ENCODE peak calls at places on chromosomes 7 and 10, in six cellular contexts. One of them, this sample, is unnamed.

GRCh38 chr7:31487476-31487875 is 26.4 kb upstream of the ITPRID1 start:
- DNase-seq in HepG2: no peak
- DNase-seq in GM12878: no peak
- DNase-seq in H1: no peak
- DNase-seq in K562: no peak
- DNase-seq in GM12892: no peak
- DNase-seq in this sample: no peak

GRCh38 chr7:70602135-70602534 is 529.8 kb upstream of the GALNT17 start:
- DNase-seq in GM12878: no peak
- DNase-seq in H1: no peak
- DNase-seq in GM12892: no peak
- DNase-seq in K562: no peak
- DNase-seq in HepG2: no peak
- DNase-seq in this sample: no peak

GRCh38 chr7:155358066-155358947 is 60.6 kb downstream of the INSIG1 start:
- DNase-seq in GM12892: no peak
- DNase-seq in H1: no peak
- DNase-seq in GM12878: no peak
- DNase-seq in K562: no peak
- DNase-seq in HepG2: no peak
- DNase-seq in this sample: no peak

GRCh38 chr10:116840389-116841075 is 8.8 kb upstream of the ENO4 start:
- DNase-seq in K562: no peak
- DNase-seq in GM12892: no peak
- DNase-seq in HepG2: no peak
- DNase-seq in H1: no peak
- DNase-seq in GM12878: no peak
- DNase-seq in this sample: no peak

GRCh38 chr7:87886875-87887274 is 10.6 kb downstream of the DBF4 start:
- DNase-seq in K562: no peak
- DNase-seq in GM12878: no peak
- DNase-seq in GM12892: no peak
- DNase-seq in H1: no peak
- DNase-seq in HepG2: peak
- DNase-seq in this sample: no peak

GRCh38 chr10:19817251-19818046 is 1.2 kb downstream of the PLXDC2 start:
- DNase-seq in HepG2: no peak
- DNase-seq in GM12878: no peak
- DNase-seq in K562: no peak
- DNase-seq in H1: peak
- DNase-seq in GM12892: no peak
- DNase-seq in this sample: no peak

GRCh38 chr10:22894714-22895113 is 33.1 kb upstream of the ARMC3 start:
- DNase-seq in HepG2: no peak
- DNase-seq in H1: no peak
- DNase-seq in GM12878: no peak
- DNase-seq in GM12892: no peak
- DNase-seq in K562: no peak
- DNase-seq in this sample: no peak

GRCh38 chr7:151448261-151449252 is 8.6 kb upstream of the CRYGN start:
- DNase-seq in HepG2: peak
- DNase-seq in K562: peak
- DNase-seq in GM12892: peak
- DNase-seq in H1: no peak
- DNase-seq in GM12878: no peak
- DNase-seq in this sample: peak

GRCh38 chr7:84675633-84676034 is 481.0 kb upstream of the SEMA3A start:
- DNase-seq in HepG2: no peak
- DNase-seq in K562: peak
- DNase-seq in GM12892: no peak
- DNase-seq in GM12878: no peak
- DNase-seq in H1: no peak
- DNase-seq in this sample: no peak

DNA sequence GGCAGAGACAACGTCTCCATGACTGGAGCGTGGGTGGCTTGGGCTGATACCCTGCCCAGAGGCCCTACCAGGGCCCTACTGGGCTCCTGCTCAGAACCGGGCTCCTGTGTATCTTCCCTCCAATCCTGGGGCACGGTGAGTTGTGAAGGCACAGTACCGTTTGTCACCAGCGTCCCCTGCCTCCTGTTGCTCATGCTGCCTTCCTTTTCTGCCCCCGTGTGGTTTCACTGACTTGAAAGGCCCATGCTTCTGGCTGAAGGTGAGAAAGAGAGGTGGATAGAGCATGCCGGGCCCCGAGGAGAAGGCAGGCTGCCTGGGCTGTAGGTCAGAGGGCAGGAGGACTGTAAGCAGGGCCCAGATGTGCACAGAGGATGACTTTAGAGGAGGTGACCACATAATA is 9.1 kb upstream of the DMBT1 start:
- DNase-seq in K562: no peak
- DNase-seq in GM12878: no peak
- DNase-seq in GM12892: no peak
- DNase-seq in HepG2: peak
- DNase-seq in H1: no peak
- DNase-seq in this sample: no peak
- TF ChIP-seq TAF1 in K562: no peak
- TF ChIP-seq TAF1 in GM12878: no peak
- TF ChIP-seq TAF1 in GM12892: no peak
- TF ChIP-seq TAF1 in HepG2: no peak
- TF ChIP-seq TAF1 in H1: no peak
- TF ChIP-seq TAF1 in this sample: no peak

DNA sequence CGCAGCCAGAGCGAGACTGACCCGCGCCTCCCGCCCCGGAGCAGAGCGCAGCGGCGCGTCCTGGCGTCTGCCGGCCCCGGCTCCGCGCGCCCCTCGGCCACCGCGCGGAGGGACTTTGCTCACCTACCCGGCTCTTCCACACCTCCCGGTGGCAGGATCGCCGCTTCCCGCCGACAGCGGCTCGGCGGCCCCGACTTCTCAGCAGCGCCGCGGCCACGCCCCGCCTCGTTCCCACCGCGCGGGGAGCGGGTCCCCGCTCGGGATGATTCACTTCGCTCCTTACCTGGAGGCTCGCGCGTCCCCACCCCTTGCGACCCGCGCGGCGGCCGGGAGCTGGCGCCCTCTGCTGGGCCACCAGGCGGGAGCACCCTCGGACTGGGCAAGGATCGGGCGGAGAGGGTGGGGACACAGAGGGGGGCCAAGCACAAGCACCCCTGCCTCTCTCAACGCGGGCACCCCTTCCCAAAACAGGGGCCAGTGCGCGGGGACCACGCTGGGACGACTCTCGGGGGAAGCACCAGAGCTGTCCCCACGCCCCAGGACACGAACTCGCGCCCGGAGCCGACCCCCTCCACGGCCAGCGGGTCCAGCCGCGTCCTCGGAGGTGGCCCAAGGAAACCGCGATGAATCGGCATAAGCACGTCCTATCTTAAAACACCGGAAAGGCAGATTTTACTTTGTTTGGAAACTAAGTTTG is 101.0 kb upstream of the SVIL start:
- DNase-seq in GM12878: no peak
- DNase-seq in HepG2: peak
- DNase-seq in K562: peak
- DNase-seq in GM12892: peak
- DNase-seq in H1: peak
- DNase-seq in this sample: peak
- TF ChIP-seq POLR2A in GM12878: no peak
- TF ChIP-seq POLR2A in HepG2: peak
- TF ChIP-seq POLR2A in K562: no peak
- TF ChIP-seq POLR2A in GM12892: no peak
- TF ChIP-seq POLR2A in H1: no peak
- TF ChIP-seq POLR2A in this sample: no peak

GRCh38 chr10:28125701-28126100 is 126.8 kb upstream of the ODAD2 start:
- DNase-seq in K562: no peak
- DNase-seq in GM12892: no peak
- DNase-seq in HepG2: no peak
- DNase-seq in GM12878: no peak
- DNase-seq in H1: no peak
- DNase-seq in this sample: no peak
- TF ChIP-seq TAF1 in K562: no peak
- TF ChIP-seq TAF1 in GM12892: no peak
- TF ChIP-seq TAF1 in HepG2: no peak
- TF ChIP-seq TAF1 in GM12878: no peak
- TF ChIP-seq TAF1 in H1: no peak
- TF ChIP-seq TAF1 in this sample: no peak

GRCh38 chr10:114938818-114939193 is 811 bp downstream of the TRUB1 start:
- DNase-seq in GM12878: no peak
- DNase-seq in GM12892: no peak
- DNase-seq in H1: no peak
- DNase-seq in K562: no peak
- DNase-seq in HepG2: no peak
- DNase-seq in this sample: no peak

GRCh38 chr10:114943000-114943399 is 5.0 kb downstream of the TRUB1 start:
- DNase-seq in H1: no peak
- DNase-seq in K562: no peak
- DNase-seq in GM12892: no peak
- DNase-seq in HepG2: no peak
- DNase-seq in GM12878: no peak
- DNase-seq in this sample: no peak

GRCh38 chr10:114933588-114933987 is 4.4 kb upstream of the TRUB1 start:
- DNase-seq in GM12878: no peak
- DNase-seq in K562: no peak
- DNase-seq in GM12892: no peak
- DNase-seq in HepG2: no peak
- DNase-seq in H1: no peak
- DNase-seq in this sample: no peak

GRCh38 chr10:114940735-114941134 is 2.7 kb downstream of the TRUB1 start:
- DNase-seq in GM12878: no peak
- DNase-seq in H1: no peak
- DNase-seq in HepG2: no peak
- DNase-seq in K562: no peak
- DNase-seq in GM12892: no peak
- DNase-seq in this sample: no peak

GRCh38 chr10:114937962-114938817 is at the start of gene TRUB1:
- DNase-seq in GM12878: peak
- DNase-seq in HepG2: peak
- DNase-seq in GM12892: peak
- DNase-seq in K562: peak
- DNase-seq in H1: peak
- DNase-seq in this sample: peak
- TF ChIP-seq POLR2A in GM12878: peak
- TF ChIP-seq POLR2A in HepG2: peak
- TF ChIP-seq POLR2A in GM12892: peak
- TF ChIP-seq POLR2A in K562: peak
- TF ChIP-seq POLR2A in H1: peak
- TF ChIP-seq POLR2A in this sample: peak

DNA sequence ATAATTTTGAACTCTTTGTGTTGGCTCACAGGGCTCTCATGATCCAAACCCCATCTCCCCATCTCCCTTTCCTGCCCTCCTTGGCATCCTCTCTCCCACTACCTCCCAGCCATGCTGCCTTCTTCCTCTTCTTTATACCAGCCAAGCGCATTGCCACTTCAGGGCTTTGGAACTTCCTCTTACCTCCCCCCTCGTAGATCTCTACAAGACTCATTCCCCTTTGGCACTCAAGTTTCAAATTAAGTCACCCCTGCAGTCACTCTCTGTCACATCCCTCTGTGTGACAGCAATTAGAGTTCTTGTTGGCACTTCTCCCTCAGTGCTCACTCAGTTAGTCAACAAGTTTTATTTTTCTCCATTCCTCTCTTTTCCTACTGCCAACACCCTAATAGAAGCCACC is 20.8 kb upstream of the NRP1 start:
- DNase-seq in HepG2: no peak
- DNase-seq in GM12878: no peak
- DNase-seq in H1: no peak
- DNase-seq in GM12892: no peak
- DNase-seq in K562: no peak
- DNase-seq in this sample: no peak
- TF ChIP-seq TAF1 in HepG2: no peak
- TF ChIP-seq TAF1 in GM12878: no peak
- TF ChIP-seq TAF1 in H1: no peak
- TF ChIP-seq TAF1 in GM12892: no peak
- TF ChIP-seq TAF1 in K562: no peak
- TF ChIP-seq TAF1 in this sample: no peak

DNA sequence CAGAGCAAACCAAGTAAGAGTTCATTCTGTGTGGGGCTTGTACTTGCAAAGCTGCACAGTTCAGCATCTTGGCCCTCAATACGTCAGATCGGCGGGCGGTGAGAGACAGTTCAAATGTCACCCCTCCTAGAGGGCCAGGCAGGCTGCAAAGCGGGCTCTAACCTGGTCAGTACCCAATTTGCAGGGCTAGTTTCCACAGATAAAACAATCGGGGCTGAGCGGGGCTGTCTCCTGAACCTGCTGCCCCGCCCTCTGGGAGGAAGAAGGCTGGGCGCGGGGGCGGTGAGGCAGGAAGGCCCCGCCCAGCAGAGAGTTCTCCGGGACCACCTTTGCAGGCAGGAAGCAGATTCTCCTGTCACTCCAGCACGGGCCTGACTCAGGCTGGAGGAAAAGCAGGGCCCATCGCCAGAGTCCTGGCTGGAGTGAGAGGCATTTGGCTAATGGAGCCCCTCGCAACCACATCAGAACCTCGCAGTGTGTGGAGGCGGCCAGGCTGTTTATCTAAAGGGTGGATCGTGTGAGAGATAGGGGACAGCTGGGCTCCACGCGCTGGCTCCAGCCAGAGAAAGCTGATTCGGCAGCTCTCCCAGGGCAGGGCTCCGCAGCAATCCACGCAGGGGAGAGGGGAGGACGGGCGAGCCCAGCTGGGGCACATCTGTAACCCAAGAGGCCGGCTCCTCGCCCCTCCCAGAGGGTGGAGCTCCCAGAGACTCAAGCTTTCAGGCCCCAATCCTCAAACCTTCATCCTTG is 83.1 kb downstream of the SH3PXD2A start:
- DNase-seq in GM12892: peak
- DNase-seq in GM12878: no peak
- DNase-seq in HepG2: no peak
- DNase-seq in K562: peak
- DNase-seq in H1: peak
- DNase-seq in this sample: peak
- TF ChIP-seq POLR2A in GM12892: no peak
- TF ChIP-seq POLR2A in GM12878: peak
- TF ChIP-seq POLR2A in HepG2: no peak
- TF ChIP-seq POLR2A in K562: peak
- TF ChIP-seq POLR2A in H1: peak
- TF ChIP-seq POLR2A in this sample: no peak

This sample was measured in GM12891.